ENCODE peak calls at places on chromosomes 16 and 17, in seven cellular contexts. E is mammary epithelial cell, M is neural progenitor cell, Q is neuronal stem cell, X is A549, U is mesenchymal stem cell, S is fibroblast of lung. G is an unnamed sample.
A peak's percentile ranks its signal among the peaks of the same experiment; 100 is the strongest.

GRCh38 chr16:80285089-80285488 is 255.7 kb upstream of the DYNLRB2 start:
- DNase-seq in X (peak; percentile 42), E (peak; percentile 78), M (no peak), S (peak; percentile 93), U (peak; percentile 31), Q (no peak), G (peak; percentile 90)

GRCh38 chr16:82732461-82732860 is 105.7 kb downstream of the CDH13 start:
- DNase-seq in M (no peak), U (peak; percentile 64), S (peak; percentile 14), Q (no peak), X (no peak), E (no peak), G (no peak)

GRCh38 chr16:27547134-27547533 is 2.6 kb downstream of the GTF3C1 start:
- DNase-seq in E (peak; percentile 62), X (no peak), Q (no peak), M (no peak), S (peak; percentile 82), U (peak; percentile 91), G (peak; percentile 75)

GRCh38 chr17:3167574-3167973 is 29.7 kb upstream of the OR1A2 start:
- DNase-seq in M (no peak), X (no peak), Q (no peak), S (no peak), U (no peak), E (no peak), G (no peak)

GRCh38 chr16:47574091-47575054 is 113.2 kb downstream of the PHKB start:
- DNase-seq in E (peak; percentile 93), X (no peak), U (peak; percentile 6), M (peak; percentile 5), Q (peak; percentile 1), S (peak; percentile 79), G (peak; percentile 77)

GRCh38 chr17:48023408-48024148 is 14.0 kb downstream of the COPZ2 start:
- DNase-seq in M (peak; percentile 93), U (peak; percentile 69), Q (no peak), X (peak; percentile 91), E (peak; percentile 83), S (peak; percentile 65), G (no peak)

GRCh38 chr16:82715833-82716232 is 89.1 kb downstream of the CDH13 start:
- DNase-seq in Q (no peak), X (no peak), E (peak; percentile 8), U (no peak), M (no peak), S (no peak), G (no peak)

GRCh38 chr16:50697881-50698767 is 4.7 kb downstream of the NOD2 start:
- DNase-seq in S (peak; percentile 44), Q (no peak), X (no peak), E (peak; percentile 86), U (peak; percentile 61), M (no peak), G (peak; percentile 34)

GRCh38 chr17:62179525-62180161 is 114.6 kb upstream of the MED13 start:
- DNase-seq in X (peak; percentile 92), S (peak; percentile 53), M (no peak), Q (no peak), U (peak; percentile 86), E (peak; percentile 92), G (peak; percentile 27)

GRCh38 chr17:73795730-73796129 is 151.5 kb upstream of the SDK2 start:
- DNase-seq in S (no peak), M (no peak), X (no peak), Q (no peak), E (no peak), U (no peak), G (no peak)

GRCh38 chr16:49513040-49513439 is 139.4 kb downstream of the C16orf78 start:
- DNase-seq in Q (no peak), S (peak; percentile 4), M (peak; percentile 53), X (peak; percentile 23), U (no peak), E (no peak), G (no peak)

GRCh38 chr17:74427048-74427762 is 4.7 kb upstream of the GPRC5C start:
- DNase-seq in X (no peak), E (peak; percentile 68), S (no peak), U (no peak), M (peak; percentile 51), Q (no peak), G (no peak)

GRCh38 chr17:606501-607243 is 108.0 kb downstream of the VPS53 start:
- DNase-seq in E (no peak), Q (no peak), M (no peak), S (no peak), X (peak; percentile 58), U (peak; percentile 47), G (no peak)

GRCh38 chr17:61461586-61461966 is 9.4 kb downstream of the TBX4 start:
- DNase-seq in E (no peak), M (peak; percentile 47), S (no peak), X (no peak), U (no peak), Q (no peak), G (no peak)

GRCh38 chr16:48918520-48919258 is 308.7 kb upstream of the N4BP1 start:
- DNase-seq in S (no peak), M (no peak), Q (no peak), E (peak; percentile 86), U (no peak), X (peak; percentile 14), G (no peak)

GRCh38 chr16:49463529-49463928 is 89.9 kb downstream of the C16orf78 start:
- DNase-seq in S (no peak), E (no peak), U (no peak), X (no peak), Q (peak; percentile 47), M (peak; percentile 71), G (no peak)

GRCh38 chr17:49277638-49278037 is 47.1 kb upstream of the PHOSPHO1 start:
- DNase-seq in Q (no peak), S (no peak), E (peak; percentile 11), U (no peak), M (no peak), X (no peak), G (no peak)

GRCh38 chr17:16872836-16873653 is 98.9 kb downstream of the TNFRSF13B start:
- DNase-seq in Q (peak; percentile 35), S (no peak), M (peak; percentile 71), X (peak; percentile 57), E (peak; percentile 8), U (peak; percentile 4), G (no peak)

GRCh38 chr17:50114849-50115357 is 15.1 kb downstream of the SAMD14 start:
- DNase-seq in U (peak; percentile 77), M (peak; percentile 85), E (peak; percentile 37), X (peak; percentile 82), S (peak; percentile 56), Q (no peak), G (peak; percentile 37)

GRCh38 chr16:17258848-17259713 is 211.7 kb downstream of the XYLT1 start:
- DNase-seq in M (no peak), S (no peak), X (peak; percentile 8), U (no peak), E (no peak), Q (no peak), G (no peak)

GRCh38 chr17:41772218-41772585 is 14.3 kb downstream of the JUP start:
- DNase-seq in Q (no peak), E (peak; percentile 86), M (no peak), U (no peak), X (no peak), S (no peak), G (no peak)

GRCh38 chr17:68539536-68540469 is 27.6 kb downstream of the PRKAR1A start:
- DNase-seq in X (peak; percentile 22), S (no peak), E (peak; percentile 19), Q (peak; percentile 4), U (no peak), M (peak; percentile 24), G (no peak)

GRCh38 chr16:88062341-88062861 is 111.2 kb downstream of the BANP start:
- DNase-seq in X (no peak), E (no peak), M (peak; percentile 54), U (peak; percentile 62), Q (peak; percentile 31), S (peak; percentile 91), G (peak; percentile 82)

GRCh38 chr16:63461248-63461841 is 1425.1 kb upstream of the CDH8 start:
- DNase-seq in M (peak; percentile 73), U (peak; percentile 65), S (peak; percentile 36), X (peak; percentile 38), E (peak; percentile 1), Q (peak; percentile 59), G (peak; percentile 29)

GRCh38 chr17:49224198-49224996 is 6.2 kb downstream of the PHOSPHO1 start:
- DNase-seq in U (peak; percentile 23), Q (no peak), X (no peak), M (peak; percentile 53), E (no peak), S (no peak), G (no peak)

GRCh38 chr16:75309156-75309555 is 57.7 kb upstream of the BCAR1 start:
- DNase-seq in M (peak; percentile 34), U (no peak), Q (no peak), X (no peak), S (no peak), E (no peak), G (no peak)
- H3K27ac ChIP-seq in M (no peak overlapping the region), U (no peak overlapping the region), Q (no peak overlapping the region), X (peak overlapping the region; percentile 43), S (no peak overlapping the region), E (no peak overlapping the region), G (no peak overlapping the region)

GRCh38 chr17:77617516-77617915 is 341.0 kb upstream of the TNRC6C start:
- DNase-seq in X (no peak), S (no peak), U (no peak), E (no peak), M (no peak), Q (no peak), G (no peak)

GRCh38 chr17:77619326-77619725 is 339.2 kb upstream of the TNRC6C start:
- DNase-seq in M (no peak), Q (no peak), U (no peak), X (no peak), S (no peak), E (no peak), G (no peak)

GRCh38 chr17:77618173-77618572 is 340.3 kb upstream of the TNRC6C start:
- DNase-seq in Q (no peak), U (no peak), X (no peak), M (no peak), E (no peak), S (no peak), G (no peak)

GRCh38 chr17:77619851-77620250 is 338.7 kb upstream of the TNRC6C start:
- DNase-seq in Q (no peak), S (peak; percentile 89), E (peak; percentile 46), X (peak; percentile 45), M (no peak), U (peak; percentile 65), G (peak; percentile 86)

GRCh38 chr17:77618731-77619130 is 339.8 kb upstream of the TNRC6C start:
- DNase-seq in S (no peak), E (no peak), M (no peak), U (no peak), X (no peak), Q (no peak), G (no peak)
- H3K4me2 ChIP-seq in S (no peak overlapping the region), E (no peak overlapping the region), M (no peak overlapping the region), U (no peak overlapping the region), X (no peak overlapping the region), Q (no peak overlapping the region), G (no peak overlapping the region)

GRCh38 chr16:30760577-30761426 is 1.1 kb downstream of the CFAP119 start:
- DNase-seq in Q (no peak), M (no peak), X (no peak), S (no peak), U (no peak), E (no peak), G (no peak)
- H3K27ac ChIP-seq in Q (no peak overlapping the region), M (no peak overlapping the region), X (peak overlapping the region; percentile 82), S (peak overlapping the region; percentile 92), U (no peak overlapping the region), E (peak overlapping the region; percentile 61), G (peak overlapping the region; percentile 85)

GRCh38 chr16:86419518-86419917 is 90.8 kb upstream of the FOXF1 start:
- DNase-seq in E (no peak), U (no peak), Q (no peak), M (no peak), S (no peak), X (no peak), G (no peak)
- H3K4me2 ChIP-seq in E (no peak overlapping the region), U (no peak overlapping the region), Q (no peak overlapping the region), M (no peak overlapping the region), S (no peak overlapping the region), X (no peak overlapping the region), G (no peak overlapping the region)

GRCh38 chr17:81994593-81995462 is 17.4 kb downstream of the ASPSCR1 start:
- DNase-seq in M (no peak), X (no peak), S (no peak), Q (no peak), U (no peak), E (no peak), G (no peak)
- H3K27ac ChIP-seq in M (peak overlapping the region; percentile 63), X (no peak overlapping the region), S (no peak overlapping the region), Q (peak overlapping the region; percentile 22), U (no peak overlapping the region), E (no peak overlapping the region), G (no peak overlapping the region)